ENCODE peak calls at places on chromosome 6, in eight cellular contexts. L is brain microvascular endothelial cell; Z is CD8-positive, alpha-beta memory T cell; O is lower lobe of right lung; T is H1; E is neural progenitor cell; P is tibial artery; K is H7. A is an unnamed sample. For H3K27me3, the result is how much of the 10 kb centered on the place peaks cover.

GRCh38 chr6:11822346-11822745 is 43.7 kb upstream of the ADTRP start:
- DNase-seq in L (no peak), Z (no peak), O (no peak), T (no peak), E (no peak), P (no peak), K (no peak), A (no peak)

GRCh38 chr6:152296648-152297376 is 340.4 kb downstream of the SYNE1 start:
- DNase-seq in L (no peak), Z (no peak), O (no peak), T (no peak), E (no peak), P (no peak), K (no peak), A (no peak)

GRCh38 chr6:73695619-73696421 is at the start of gene CD109:
- DNase-seq in L (peak), Z (no peak), O (peak), T (peak), E (peak), P (peak), K (peak), A (no peak)

GRCh38 chr6:124226396-124226795 is 422.7 kb downstream of the NKAIN2 start:
- DNase-seq in L (peak), Z (no peak), O (no peak), T (no peak), E (no peak), P (no peak), K (no peak), A (no peak)

GRCh38 chr6:56840467-56841371 is 114.2 kb upstream of the BEND6 start:
- DNase-seq in L (peak), Z (no peak), O (no peak), T (no peak), E (no peak), P (no peak), K (no peak), A (no peak)

GRCh38 chr6:147132889-147133288 is 71.3 kb upstream of the STXBP5 start:
- DNase-seq in L (no peak), Z (no peak), O (no peak), T (no peak), E (no peak), P (no peak), K (no peak), A (no peak)

GRCh38 chr6:151325075-151326050 is 66.0 kb downstream of the ZBTB2 start:
- DNase-seq in L (peak), Z (no peak), O (peak), T (no peak), E (peak), P (peak), K (peak), A (no peak)

GRCh38 chr6:116016846-116017545 is 43.7 kb downstream of the FRK start:
- DNase-seq in L (no peak), Z (no peak), O (no peak), T (no peak), E (no peak), P (no peak), K (no peak), A (no peak)

GRCh38 chr6:158283304-158284005 is 28.8 kb upstream of the TULP4 start:
- DNase-seq in L (peak), Z (peak), O (no peak), T (peak), E (peak), P (no peak), K (peak), A (no peak)

GRCh38 chr6:105780146-105780860 is 305.8 kb upstream of the PRDM1 start:
- DNase-seq in L (no peak), Z (no peak), O (no peak), T (no peak), E (no peak), P (no peak), K (no peak), A (no peak)

GRCh38 chr6:18147616-18148015 is 7.3 kb downstream of the TPMT start:
- DNase-seq in L (no peak), Z (no peak), O (no peak), T (no peak), E (no peak), P (no peak), K (no peak), A (no peak)

GRCh38 chr6:74366634-74367033 is 670.6 kb downstream of the CD109 start:
- DNase-seq in L (no peak), Z (no peak), O (no peak), T (no peak), E (no peak), P (no peak), K (no peak), A (no peak)

GRCh38 chr6:2793491-2794151 is 28.4 kb downstream of the WRNIP1 start:
- DNase-seq in L (no peak), Z (no peak), O (peak), T (no peak), E (no peak), P (no peak), K (no peak), A (no peak)

GRCh38 chr6:98834060-98835031 is at the start of gene POU3F2:
- DNase-seq in L (peak), Z (peak), O (peak), T (peak), E (peak), P (peak), K (peak), A (peak)

GRCh38 chr6:98833101-98834059 is 994 bp upstream of the POU3F2 start:
- DNase-seq in L (no peak), Z (no peak), O (peak), T (no peak), E (peak), P (no peak), K (peak), A (no peak)

GRCh38 chr6:98832282-98833100 is 1.9 kb upstream of the POU3F2 start:
- DNase-seq in L (peak), Z (no peak), O (no peak), T (no peak), E (peak), P (no peak), K (peak), A (no peak)

GRCh38 chr6:98828991-98829411 is 5.4 kb upstream of the POU3F2 start:
- DNase-seq in L (no peak), Z (no peak), O (no peak), T (no peak), E (peak), P (no peak), K (peak), A (no peak)

DNA sequence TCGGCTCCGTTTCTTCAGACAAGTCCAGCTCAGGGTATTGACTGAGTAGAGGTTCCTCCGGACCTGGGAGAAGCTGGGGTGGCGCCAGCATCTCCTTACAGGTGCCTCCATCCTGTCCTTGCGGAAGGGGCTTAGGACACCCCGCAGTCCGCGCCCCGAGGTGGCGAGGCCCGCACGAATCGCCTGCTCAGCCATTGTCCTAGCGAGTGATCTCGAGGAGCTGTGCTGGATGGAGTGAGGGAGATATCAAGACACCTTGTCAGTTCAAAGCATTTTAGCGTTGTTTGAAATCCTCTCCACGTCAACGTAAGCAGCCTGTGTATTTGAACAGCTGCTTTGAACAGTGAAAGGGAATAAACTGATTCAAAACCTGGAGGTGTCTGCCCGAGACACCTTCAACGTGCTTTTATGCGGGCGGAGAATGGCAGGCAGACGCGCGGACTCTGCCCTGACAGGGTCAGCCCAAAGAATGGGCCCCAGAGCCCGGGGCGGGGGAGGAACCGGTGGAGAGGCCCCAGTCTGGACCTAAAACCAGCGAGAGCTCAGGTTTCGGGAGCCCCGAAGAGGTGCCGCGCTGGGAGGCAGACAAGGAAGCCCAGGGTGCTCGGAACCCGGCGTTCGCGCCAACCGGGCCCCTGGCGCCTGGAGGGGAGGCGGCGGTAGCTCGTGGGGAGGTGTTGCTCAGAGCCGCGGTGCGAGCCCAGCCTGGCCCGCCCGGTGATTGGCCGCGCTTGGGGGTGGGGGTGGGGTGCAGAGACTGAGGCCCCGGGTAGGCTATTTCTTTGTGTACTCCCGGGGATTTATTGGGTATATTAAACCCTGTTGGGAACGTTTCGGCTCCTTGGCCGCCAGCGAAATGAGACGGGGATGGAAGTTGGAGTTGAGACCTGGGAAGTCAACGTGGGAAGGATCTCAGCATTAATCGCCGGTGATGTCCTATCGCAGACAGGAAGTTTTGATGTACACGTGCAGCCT is 3.0 kb upstream of the POU3F2 start:
- DNase-seq in L (no peak), Z (no peak), O (no peak), T (no peak), E (peak), P (no peak), K (peak), A (no peak)
- H3K27me3 ChIP-seq in L (half or more), Z (under half), O (half or more), T (half or more), E (half or more), P (half or more), K (half or more), A (half or more)

GRCh38 chr6:149861603-149862423 is 2.3 kb downstream of the LRP11 start:
- DNase-seq in L (no peak), Z (no peak), O (no peak), T (no peak), E (no peak), P (no peak), K (no peak), A (no peak)

GRCh38 chr6:149860834-149861602 is 3.1 kb downstream of the LRP11 start:
- DNase-seq in L (no peak), Z (no peak), O (no peak), T (no peak), E (peak), P (no peak), K (no peak), A (no peak)

GRCh38 chr6:149859368-149859767 is 4.8 kb downstream of the LRP11 start:
- DNase-seq in L (peak), Z (no peak), O (no peak), T (no peak), E (no peak), P (no peak), K (no peak), A (no peak)

GRCh38 chr6:149860513-149860833 is 3.7 kb downstream of the LRP11 start:
- DNase-seq in L (no peak), Z (no peak), O (no peak), T (no peak), E (no peak), P (no peak), K (no peak), A (no peak)

GRCh38 chr6:149859938-149860337 is 4.2 kb downstream of the LRP11 start:
- DNase-seq in L (no peak), Z (no peak), O (no peak), T (no peak), E (no peak), P (no peak), K (peak), A (no peak)
- H3K27me3 ChIP-seq in L (under half), Z (under half), O (under half), T (under half), E (under half), P (under half), K (under half), A (under half)

GRCh38 chr6:145891126-145891525 is 73.0 kb downstream of the SHPRH start:
- DNase-seq in L (peak), Z (no peak), O (no peak), T (no peak), E (no peak), P (no peak), K (no peak), A (no peak)

GRCh38 chr6:145887969-145888368 is 73.4 kb upstream of the FBXO30 start:
- DNase-seq in L (peak), Z (peak), O (no peak), T (no peak), E (no peak), P (peak), K (no peak), A (no peak)

GRCh38 chr6:145892026-145892425 is 72.1 kb downstream of the SHPRH start:
- DNase-seq in L (peak), Z (no peak), O (no peak), T (no peak), E (no peak), P (no peak), K (no peak), A (no peak)

GRCh38 chr6:145891565-145891964 is 72.6 kb downstream of the SHPRH start:
- DNase-seq in L (peak), Z (no peak), O (no peak), T (no peak), E (no peak), P (no peak), K (no peak), A (no peak)

DNA sequence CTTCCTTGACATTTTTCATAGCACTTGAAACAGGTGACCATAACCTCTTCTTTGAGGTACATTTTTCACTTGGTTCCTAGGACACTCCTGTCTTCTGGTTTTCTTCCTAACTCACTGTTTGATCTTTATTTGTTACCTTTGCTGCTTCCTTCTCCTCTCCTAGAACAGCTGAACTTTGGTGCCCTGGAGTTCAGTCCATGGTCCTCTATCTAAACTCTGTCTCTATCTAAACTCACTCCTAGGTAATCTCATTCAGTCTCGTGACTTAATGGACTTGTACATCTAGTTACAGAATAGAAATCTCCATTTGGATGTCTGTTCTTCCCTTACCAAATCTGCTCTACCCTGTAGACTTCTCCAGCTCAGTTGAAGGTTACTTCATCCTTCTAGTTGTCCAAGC is 73.7 kb downstream of the SHPRH start:
- DNase-seq in L (no peak), Z (no peak), O (no peak), T (no peak), E (no peak), P (no peak), K (no peak), A (no peak)
- H3K27me3 ChIP-seq in L (under half), Z (under half), O (under half), T (under half), E (under half), P (under half), K (under half), A (under half)

GRCh38 chr6:38495922-38496635 is 143.7 kb downstream of the BTBD9 start:
- DNase-seq in L (peak), Z (no peak), O (no peak), T (no peak), E (no peak), P (no peak), K (no peak), A (no peak)
- H3K27me3 ChIP-seq in L (under half), Z (under half), O (under half), T (under half), E (under half), P (under half), K (under half), A (under half)

GRCh38 chr6:41786451-41787218 is 859 bp upstream of the TOMM6 start:
- DNase-seq in L (peak), Z (peak), O (peak), T (no peak), E (peak), P (peak), K (peak), A (peak)

GRCh38 chr6:41783106-41783780 is 2.7 kb downstream of the PRICKLE4 start:
- DNase-seq in L (no peak), Z (no peak), O (no peak), T (no peak), E (no peak), P (no peak), K (no peak), A (no peak)

GRCh38 chr6:41785689-41786450 is 1.6 kb upstream of the TOMM6 start:
- DNase-seq in L (no peak), Z (no peak), O (no peak), T (no peak), E (no peak), P (peak), K (no peak), A (no peak)

GRCh38 chr6:41785254-41785653 is 2.2 kb upstream of the TOMM6 start:
- DNase-seq in L (no peak), Z (no peak), O (no peak), T (no peak), E (no peak), P (no peak), K (peak), A (no peak)

GRCh38 chr6:41784581-41785171 is 2.8 kb upstream of the TOMM6 start:
- DNase-seq in L (no peak), Z (no peak), O (no peak), T (no peak), E (no peak), P (no peak), K (peak), A (no peak)
- H3K27me3 ChIP-seq in L (under half), Z (under half), O (under half), T (under half), E (under half), P (under half), K (half or more), A (under half)

DNA sequence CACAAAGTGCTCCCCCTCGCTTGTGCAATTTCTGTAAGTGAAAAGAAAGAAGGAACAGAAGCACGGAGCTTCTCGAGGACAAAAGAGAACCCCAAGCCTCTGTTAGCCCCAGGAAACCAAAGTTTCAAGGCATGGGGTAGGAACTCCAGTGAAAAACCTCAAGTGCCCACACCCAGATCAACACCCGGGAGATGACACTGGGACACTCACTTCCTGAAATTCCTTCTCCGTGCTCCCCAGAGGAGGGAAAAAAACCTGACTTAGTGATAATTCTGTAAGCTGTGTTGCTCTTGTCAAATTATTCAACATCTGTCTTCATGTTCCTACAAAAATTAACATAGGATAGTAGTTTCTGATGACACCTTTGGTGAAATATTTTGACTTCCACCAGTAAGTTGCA is 4.6 kb downstream of the MDGA1 start:
- DNase-seq in L (no peak), Z (no peak), O (no peak), T (no peak), E (no peak), P (no peak), K (no peak), A (no peak)
- H3K27me3 ChIP-seq in L (under half), Z (under half), O (under half), T (half or more), E (half or more), P (under half), K (half or more), A (under half)

GRCh38 chr6:108166664-108167448 is 1.0 kb downstream of the NR2E1 start:
- DNase-seq in L (no peak), Z (no peak), O (no peak), T (no peak), E (peak), P (no peak), K (peak), A (no peak)
- H3K27me3 ChIP-seq in L (half or more), Z (half or more), O (half or more), T (half or more), E (half or more), P (half or more), K (half or more), A (half or more)

DNA sequence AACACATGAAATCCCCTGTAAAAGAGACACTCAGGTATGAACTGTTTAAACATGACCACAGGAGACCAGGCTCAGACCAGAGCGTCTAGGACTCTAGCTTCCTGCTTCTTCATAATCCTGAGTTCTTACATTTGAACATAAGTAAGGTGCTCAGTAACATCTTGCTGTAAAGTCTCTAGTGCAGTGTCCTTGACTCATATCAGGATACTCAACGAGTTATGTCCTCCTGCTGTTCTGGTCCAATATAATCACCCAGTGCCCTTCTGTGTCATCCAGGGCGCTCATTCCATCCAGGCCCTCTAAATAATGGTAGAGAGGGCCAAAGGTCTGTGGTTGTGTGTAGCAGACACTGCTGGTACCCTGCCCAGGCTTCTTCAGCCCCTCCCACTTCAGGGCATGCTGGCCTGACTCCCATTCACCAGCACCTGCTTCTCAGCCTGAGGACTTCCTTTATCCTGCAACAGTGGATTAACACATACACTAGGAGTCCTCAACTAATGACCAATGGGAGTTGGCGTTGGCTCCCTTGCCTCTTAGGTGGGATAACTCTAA is 66.8 kb upstream of the MOCS1 start:
- DNase-seq in L (no peak), Z (no peak), O (no peak), T (no peak), E (no peak), P (no peak), K (no peak), A (no peak)
- H3K27me3 ChIP-seq in L (under half), Z (under half), O (under half), T (under half), E (under half), P (under half), K (under half), A (under half)

DNA sequence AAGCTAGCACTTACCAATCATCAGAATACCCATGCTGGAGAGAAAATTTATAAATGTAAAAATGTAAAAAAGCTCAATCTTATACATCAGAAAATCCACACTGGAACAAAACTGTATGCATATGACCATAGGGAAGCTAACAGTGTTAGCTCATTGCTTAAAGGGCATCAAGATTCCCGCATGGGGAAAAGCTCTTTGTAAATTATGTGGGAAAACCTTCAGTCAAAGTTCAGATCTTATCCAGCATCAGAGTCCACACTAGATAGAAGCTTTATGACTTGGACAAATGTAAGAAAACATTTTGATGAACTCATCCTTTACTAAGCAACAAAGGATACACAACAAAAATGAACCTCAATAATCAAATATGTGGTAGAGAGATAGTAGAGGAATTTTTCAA is 34.7 kb downstream of the ZKSCAN8 start:
- DNase-seq in L (no peak), Z (no peak), O (no peak), T (no peak), E (no peak), P (no peak), K (no peak), A (no peak)
- H3K27me3 ChIP-seq in L (under half), Z (under half), O (under half), T (under half), E (under half), P (under half), K (under half), A (under half)